ENCODE peak calls at places on chromosomes 7 and 10, in six cellular contexts. Z, O, R, Y, E and V are unnamed samples.

GRCh38 chr10:44046605-44047004 is 338.3 kb downstream of the CXCL12 start:
- DNase-seq in E (no peak), O (no peak), R (no peak), Y (no peak), Z (peak; percentile 20), V (peak; percentile 57)

GRCh38 chr10:118102116-118102515 is 55.4 kb upstream of the RAB11FIP2 start:
- DNase-seq in Z (no peak), E (no peak), R (no peak), O (no peak), Y (no peak), V (no peak)

GRCh38 chr7:101733713-101734475 is 83.5 kb upstream of the CUX1 start:
- DNase-seq in R (no peak), Z (no peak), E (no peak), O (peak; percentile 25), Y (no peak), V (no peak)

GRCh38 chr7:129577881-129578462 is 33.5 kb upstream of the NRF1 start:
- DNase-seq in E (no peak), Z (no peak), O (no peak), R (no peak), Y (no peak), V (no peak)

GRCh38 chr7:122299935-122300606 is 4.5 kb downstream of the FEZF1 start:
- DNase-seq in O (no peak), E (no peak), Y (no peak), Z (no peak), R (no peak), V (no peak)

GRCh38 chr10:988667-989545 is 672 bp downstream of the GTPBP4 start:
- DNase-seq in O (no peak), Y (no peak), R (no peak), Z (no peak), E (no peak), V (no peak)

GRCh38 chr10:35413985-35414861 is 77.9 kb downstream of the CCNY start:
- DNase-seq in E (no peak), Z (no peak), R (no peak), Y (no peak), O (no peak), V (no peak)

GRCh38 chr10:108104697-108105096 is 940.2 kb upstream of the SORCS1 start:
- DNase-seq in E (no peak), Y (no peak), R (no peak), O (no peak), Z (no peak), V (no peak)

GRCh38 chr10:122931088-122931958 is 20.9 kb downstream of the FAM24A start:
- DNase-seq in O (no peak), E (no peak), R (no peak), Y (no peak), Z (no peak), V (no peak)

GRCh38 chr10:35398888-35399287 is 62.6 kb downstream of the CCNY start:
- DNase-seq in O (no peak), E (no peak), Y (no peak), Z (no peak), R (no peak), V (no peak)

GRCh38 chr10:98270786-98271185 is 2.8 kb upstream of the LOXL4 start:
- DNase-seq in R (no peak), Z (no peak), O (no peak), Y (no peak), E (no peak), V (no peak)

GRCh38 chr7:38873433-38873832 is 35.6 kb downstream of the VPS41 start:
- DNase-seq in Y (no peak), O (no peak), R (no peak), Z (no peak), E (no peak), V (no peak)